ENCODE peak calls at places on chromosomes 5 and 9, in four cellular contexts. X is fibroblast of the conjunctiva; F is NCI-H1694; Q is naive thymus-derived CD8-positive, alpha-beta T cell. Y is an unnamed sample.

GRCh38 chr5:56749842-56750241 is 65.5 kb upstream of the MAP3K1 start:
- DNase-seq in Q (no peak), X (no peak), F (no peak), Y (no peak)

GRCh38 chr9:134635431-134636141 is 6.0 kb upstream of the COL5A1 start:
- DNase-seq in Q (no peak), X (no peak), F (no peak), Y (no peak)

GRCh38 chr9:76463211-76463610 is 4.2 kb downstream of the GCNT1 start:
- DNase-seq in X (no peak), Q (no peak), F (no peak), Y (no peak)

GRCh38 chr5:133581348-133581747 is 31.0 kb downstream of the FSTL4 start:
- DNase-seq in F (no peak), X (no peak), Q (no peak), Y (no peak)

GRCh38 chr9:92917176-92917800 is 30.0 kb upstream of the FGD3 start:
- DNase-seq in F (no peak), Q (no peak), X (no peak), Y (no peak)

GRCh38 chr5:83891261-83891660 is 170.6 kb upstream of the HAPLN1 start:
- DNase-seq in X (no peak), Q (no peak), F (no peak), Y (no peak)

GRCh38 chr5:80177236-80177635 is 78.6 kb downstream of the SERINC5 start:
- DNase-seq in F (no peak), X (no peak), Q (no peak), Y (no peak)

GRCh38 chr5:138141734-138142133 is 2.5 kb upstream of the NME5 start:
- DNase-seq in F (no peak), Q (no peak), X (no peak), Y (no peak)

GRCh38 chr5:130874861-130875419 is 290.1 kb downstream of the HINT1 start:
- DNase-seq in Q (no peak), X (peak), F (no peak), Y (no peak)

GRCh38 chr9:98983295-98984268 is 39.9 kb downstream of the COL15A1 start:
- DNase-seq in Q (no peak), X (no peak), F (no peak), Y (peak)

GRCh38 chr5:112711436-112711835 is 26.2 kb upstream of the APC start:
- DNase-seq in X (no peak), Q (no peak), F (no peak), Y (no peak)

GRCh38 chr5:161641444-161641843 is 44.1 kb upstream of the GABRA6 start:
- DNase-seq in Q (no peak), X (no peak), F (no peak), Y (no peak)

GRCh38 chr5:177482359-177482795 is 8.9 kb upstream of the DBN1 start:
- DNase-seq in F (no peak), X (no peak), Q (no peak), Y (no peak)

GRCh38 chr9:89478821-89479668 is 18.9 kb downstream of the SEMA4D start:
- DNase-seq in F (no peak), X (no peak), Q (no peak), Y (no peak)

GRCh38 chr9:93064392-93065124 is 6.1 kb downstream of the SUSD3 start:
- DNase-seq in F (no peak), Q (peak), X (no peak), Y (no peak)

GRCh38 chr5:170115925-170116324 is 10.2 kb downstream of the FOXI1 start:
- DNase-seq in Q (no peak), X (no peak), F (no peak), Y (no peak)

GRCh38 chr5:113330533-113331200 is 104.1 kb downstream of the TSSK1B start:
- DNase-seq in X (no peak), F (peak), Q (no peak), Y (peak)

GRCh38 chr9:72315510-72316287 is 49.3 kb downstream of the ZFAND5 start:
- DNase-seq in X (peak), Q (no peak), F (no peak), Y (peak)

GRCh38 chr5:78050888-78051287 is 243.6 kb downstream of the AP3B1 start:
- DNase-seq in F (no peak), Q (no peak), X (no peak), Y (no peak)

GRCh38 chr5:166834246-166834645 is 1457.2 kb upstream of the WWC1 start:
- DNase-seq in F (no peak), Q (no peak), X (no peak), Y (no peak)

GRCh38 chr5:6708814-6709213 is 4.4 kb upstream of the TENT4A start:
- DNase-seq in X (no peak), F (no peak), Q (no peak), Y (no peak)